ENCODE peak calls at places on chromosomes 11 and 22, in four cellular contexts. V is OCI-LY7, T is tibial artery, S is endothelial cell. D is an unnamed sample.

GRCh38 chr11:46333129-46333947 is 13.9 kb upstream of the DGKZ start:
- DNase-seq in T (no peak), V (no peak), S (no peak), D (no peak)

GRCh38 chr11:88202498-88202897 is 27.3 kb upstream of the RAB38 start:
- DNase-seq in V (no peak), T (no peak), S (no peak), D (no peak)

GRCh38 chr22:44337658-44338004 is 24.9 kb upstream of the SHISAL1 start:
- DNase-seq in S (no peak), V (no peak), T (no peak), D (no peak)

GRCh38 chr11:104476898-104477297 is 313.0 kb upstream of the PDGFD start:
- DNase-seq in T (no peak), V (no peak), S (no peak), D (no peak)

GRCh38 chr22:27327981-27328721 is 473.4 kb downstream of the MN1 start:
- DNase-seq in S (no peak), T (no peak), V (no peak), D (no peak)

GRCh38 chr11:16606784-16607674 is 131.4 kb upstream of the C11orf58 start:
- DNase-seq in T (peak), V (no peak), S (peak), D (no peak)

GRCh38 chr11:33500865-33501479 is 199.7 kb downstream of the C11orf91 start:
- DNase-seq in T (no peak), S (peak), V (no peak), D (no peak)

GRCh38 chr11:20451568-20451967 is 64.1 kb downstream of the PRMT3 start:
- DNase-seq in S (no peak), T (no peak), V (no peak), D (no peak)

DNA sequence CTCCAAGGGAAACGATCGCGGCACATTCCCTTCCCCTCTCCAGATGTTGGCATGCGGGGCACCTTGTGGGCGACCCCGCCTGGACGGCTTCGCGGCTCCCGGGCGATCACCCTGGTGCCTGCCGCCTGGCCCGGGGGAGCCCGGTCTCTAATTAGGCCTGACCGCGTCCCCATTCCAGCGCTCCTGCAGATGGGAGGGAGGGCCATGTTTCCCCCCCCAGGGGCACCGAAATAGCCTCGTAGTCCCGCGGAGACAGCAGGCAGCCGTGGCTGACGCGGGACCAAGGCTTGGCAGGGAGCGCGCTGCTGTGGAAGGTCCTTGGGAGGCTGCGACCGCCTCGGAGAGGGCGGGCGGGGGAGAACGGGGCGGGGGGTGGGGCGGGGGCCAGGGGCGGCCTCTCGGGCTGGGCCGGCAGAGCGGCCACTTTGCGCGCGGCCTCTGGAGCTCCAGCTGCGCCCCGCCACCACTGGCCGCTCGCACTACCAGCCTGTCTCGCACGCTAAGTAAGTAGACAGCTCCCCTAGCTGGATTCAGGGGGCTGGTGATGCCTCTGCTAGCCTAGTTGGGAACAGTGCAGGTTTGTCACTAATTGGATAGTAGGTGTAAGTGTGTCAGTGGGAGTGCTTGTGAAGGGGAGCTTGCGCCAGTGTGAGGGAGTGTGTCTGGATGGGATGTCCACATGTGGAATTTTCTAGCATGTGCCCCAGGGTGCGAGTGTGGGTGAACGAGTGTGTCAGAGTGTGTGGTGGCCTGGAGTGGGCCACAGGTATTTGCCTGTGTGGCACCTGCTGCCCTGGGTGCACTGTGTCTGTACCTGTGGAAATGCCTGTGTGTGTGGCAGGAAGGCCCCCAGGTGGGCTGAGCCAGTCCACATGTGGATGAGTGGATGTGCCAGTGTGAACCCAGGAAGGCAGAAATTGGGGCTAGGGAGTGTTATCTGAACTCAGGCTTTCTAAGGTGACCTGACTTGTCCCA is at the start of gene INSC:
- DNase-seq in S (peak), V (no peak), T (no peak), D (no peak)
- TF ChIP-seq CTCF in S (no peak), V (no peak), T (no peak), D (no peak)

GRCh38 chr22:29892315-29892714 is 9.3 kb downstream of the MTMR3 start:
- DNase-seq in T (no peak), V (no peak), S (no peak), D (no peak)
- TF ChIP-seq CTCF in T (no peak), V (no peak), S (no peak), D (no peak)

GRCh38 chr11:107384136-107384535 is 73.5 kb downstream of the CWF19L2 start:
- DNase-seq in V (no peak), T (no peak), S (no peak), D (no peak)
- TF ChIP-seq CTCF in V (no peak), T (no peak), S (no peak), D (no peak)

GRCh38 chr11:12187399-12187798 is 77.0 kb downstream of the MICAL2 start:
- DNase-seq in S (no peak), V (no peak), T (no peak), D (peak)

GRCh38 chr11:12188548-12189317 is 78.3 kb downstream of the MICAL2 start:
- DNase-seq in T (no peak), V (no peak), S (no peak), D (peak)

GRCh38 chr11:12190511-12190910 is 80.1 kb downstream of the MICAL2 start:
- DNase-seq in T (no peak), V (no peak), S (no peak), D (no peak)

GRCh38 chr11:12186683-12187082 is 76.3 kb downstream of the MICAL2 start:
- DNase-seq in S (no peak), T (no peak), V (no peak), D (no peak)

GRCh38 chr11:12189543-12190235 is 79.3 kb downstream of the MICAL2 start:
- DNase-seq in T (no peak), S (no peak), V (no peak), D (no peak)
- TF ChIP-seq CTCF in T (peak), S (no peak), V (no peak), D (no peak)